ENCODE peak calls at places on chromosomes 6 and 20, in four cellular contexts. One of them, this sample, is unnamed.

GRCh38 chr6:150541587-150541986 is 58.1 kb upstream of the PLEKHG1 start:
- DNase-seq in HCT116: no peak
- DNase-seq in GM12878: no peak
- DNase-seq in H1: no peak
- DNase-seq in this sample: no peak

GRCh38 chr6:43211960-43212359 is 17.3 kb downstream of the DNPH1 start:
- DNase-seq in H1: no peak
- DNase-seq in HCT116: no peak
- DNase-seq in GM12878: no peak
- DNase-seq in this sample: no peak

GRCh38 chr6:111038534-111039252 is 48.6 kb upstream of the SLC16A10 start:
- DNase-seq in GM12878: no peak
- DNase-seq in HCT116: no peak
- DNase-seq in H1: no peak
- DNase-seq in this sample: no peak

GRCh38 chr6:110232456-110232855 is 52.2 kb downstream of the CDC40 start:
- DNase-seq in GM12878: no peak
- DNase-seq in H1: no peak
- DNase-seq in HCT116: no peak
- DNase-seq in this sample: no peak

GRCh38 chr20:18466574-18466893 is 296 bp downstream of the DZANK1 start:
- DNase-seq in H1: no peak
- DNase-seq in GM12878: no peak
- DNase-seq in HCT116: no peak
- DNase-seq in this sample: no peak

GRCh38 chr6:8175046-8175777 is 72.9 kb upstream of the EEF1E1 start:
- DNase-seq in HCT116: no peak
- DNase-seq in GM12878: no peak
- DNase-seq in H1: no peak
- DNase-seq in this sample: no peak

GRCh38 chr6:10847684-10848083 is 9.3 kb upstream of the MAK start:
- DNase-seq in HCT116: no peak
- DNase-seq in GM12878: no peak
- DNase-seq in H1: no peak
- DNase-seq in this sample: peak; percentile 26

GRCh38 chr6:166626177-166627038 is 643 bp downstream of the RPS6KA2 start:
- DNase-seq in GM12878: no peak
- DNase-seq in HCT116: no peak
- DNase-seq in H1: no peak
- DNase-seq in this sample: no peak

GRCh38 chr20:62946918-62947317 is 5.6 kb upstream of the SLC17A9 start:
- DNase-seq in HCT116: no peak
- DNase-seq in H1: no peak
- DNase-seq in GM12878: no peak
- DNase-seq in this sample: no peak

GRCh38 chr20:44069203-44069931 is 117.6 kb downstream of the JPH2 start:
- DNase-seq in HCT116: no peak
- DNase-seq in H1: no peak
- DNase-seq in GM12878: peak; percentile 57
- DNase-seq in this sample: no peak

GRCh38 chr6:147774856-147775255 is 266.4 kb downstream of the SAMD5 start:
- DNase-seq in H1: peak; percentile 7
- DNase-seq in HCT116: no peak
- DNase-seq in GM12878: no peak
- DNase-seq in this sample: no peak

GRCh38 chr20:34037767-34038166 is 44.1 kb downstream of the RALY start:
- DNase-seq in GM12878: no peak
- DNase-seq in H1: no peak
- DNase-seq in HCT116: no peak
- DNase-seq in this sample: no peak

GRCh38 chr20:25019381-25020155 is 27.0 kb upstream of the APMAP start:
- DNase-seq in H1: no peak
- DNase-seq in HCT116: no peak
- DNase-seq in GM12878: no peak
- DNase-seq in this sample: no peak

GRCh38 chr6:153146413-153146812 is 15.3 kb upstream of the RGS17 start:
- DNase-seq in H1: no peak
- DNase-seq in HCT116: no peak
- DNase-seq in GM12878: no peak
- DNase-seq in this sample: no peak

GRCh38 chr6:144278659-144279314 is 6.3 kb upstream of the UTRN start:
- DNase-seq in HCT116: no peak
- DNase-seq in GM12878: no peak
- DNase-seq in H1: no peak
- DNase-seq in this sample: no peak

GRCh38 chr6:75409928-75410327 is 83.7 kb downstream of the FILIP1 start:
- DNase-seq in HCT116: no peak
- DNase-seq in H1: no peak
- DNase-seq in GM12878: no peak
- DNase-seq in this sample: no peak

GRCh38 chr6:153231048-153231635 is 100.1 kb upstream of the RGS17 start:
- DNase-seq in HCT116: peak; percentile 52
- DNase-seq in H1: peak; percentile 58
- DNase-seq in GM12878: no peak
- DNase-seq in this sample: no peak

GRCh38 chr20:24771651-24772061 is 177.4 kb upstream of the CST7 start:
- DNase-seq in HCT116: no peak
- DNase-seq in H1: no peak
- DNase-seq in GM12878: no peak
- DNase-seq in this sample: no peak

GRCh38 chr6:170459451-170459850 is 93.7 kb downstream of the PSMB1 start:
- DNase-seq in GM12878: peak; percentile 23
- DNase-seq in HCT116: no peak
- DNase-seq in H1: no peak
- DNase-seq in this sample: no peak

GRCh38 chr20:63136296-63136695 is 79.6 kb downstream of the YTHDF1 start:
- DNase-seq in GM12878: no peak
- DNase-seq in HCT116: no peak
- DNase-seq in H1: no peak
- DNase-seq in this sample: no peak

GRCh38 chr20:11845311-11845710 is 72.4 kb upstream of the BTBD3 start:
- DNase-seq in H1: no peak
- DNase-seq in HCT116: no peak
- DNase-seq in GM12878: no peak
- DNase-seq in this sample: no peak

GRCh38 chr20:45508068-45508886 is 7.1 kb downstream of the SPINT3 start:
- DNase-seq in GM12878: no peak
- DNase-seq in H1: no peak
- DNase-seq in HCT116: no peak
- DNase-seq in this sample: no peak

GRCh38 chr6:77040566-77041195 is 422.6 kb downstream of the HTR1B start:
- DNase-seq in GM12878: no peak
- DNase-seq in H1: no peak
- DNase-seq in HCT116: no peak
- DNase-seq in this sample: no peak

GRCh38 chr6:1724124-1724523 is 114.4 kb downstream of the FOXC1 start:
- DNase-seq in GM12878: no peak
- DNase-seq in H1: peak; percentile 38
- DNase-seq in HCT116: no peak
- DNase-seq in this sample: no peak

GRCh38 chr6:45473121-45473967 is 95.6 kb upstream of the SUPT3H start:
- DNase-seq in GM12878: no peak
- DNase-seq in HCT116: no peak
- DNase-seq in H1: no peak
- DNase-seq in this sample: no peak
- TF ChIP-seq EGR1 in GM12878: no peak
- TF ChIP-seq EGR1 in HCT116: no peak
- TF ChIP-seq EGR1 in H1: no peak
- TF ChIP-seq EGR1 in this sample: no peak

GRCh38 chr6:25085761-25086160 is 150.0 kb upstream of the RIPOR2 start:
- DNase-seq in H1: no peak
- DNase-seq in GM12878: no peak
- DNase-seq in HCT116: no peak
- DNase-seq in this sample: no peak

GRCh38 chr6:25083784-25084507 is 148.2 kb upstream of the RIPOR2 start:
- DNase-seq in HCT116: no peak
- DNase-seq in H1: no peak
- DNase-seq in GM12878: no peak
- DNase-seq in this sample: no peak

GRCh38 chr6:25088513-25088912 is 152.8 kb upstream of the RIPOR2 start:
- DNase-seq in GM12878: no peak
- DNase-seq in HCT116: no peak
- DNase-seq in H1: no peak
- DNase-seq in this sample: no peak

GRCh38 chr6:25084508-25084833 is 148.7 kb upstream of the RIPOR2 start:
- DNase-seq in GM12878: no peak
- DNase-seq in H1: no peak
- DNase-seq in HCT116: no peak
- DNase-seq in this sample: no peak

DNA sequence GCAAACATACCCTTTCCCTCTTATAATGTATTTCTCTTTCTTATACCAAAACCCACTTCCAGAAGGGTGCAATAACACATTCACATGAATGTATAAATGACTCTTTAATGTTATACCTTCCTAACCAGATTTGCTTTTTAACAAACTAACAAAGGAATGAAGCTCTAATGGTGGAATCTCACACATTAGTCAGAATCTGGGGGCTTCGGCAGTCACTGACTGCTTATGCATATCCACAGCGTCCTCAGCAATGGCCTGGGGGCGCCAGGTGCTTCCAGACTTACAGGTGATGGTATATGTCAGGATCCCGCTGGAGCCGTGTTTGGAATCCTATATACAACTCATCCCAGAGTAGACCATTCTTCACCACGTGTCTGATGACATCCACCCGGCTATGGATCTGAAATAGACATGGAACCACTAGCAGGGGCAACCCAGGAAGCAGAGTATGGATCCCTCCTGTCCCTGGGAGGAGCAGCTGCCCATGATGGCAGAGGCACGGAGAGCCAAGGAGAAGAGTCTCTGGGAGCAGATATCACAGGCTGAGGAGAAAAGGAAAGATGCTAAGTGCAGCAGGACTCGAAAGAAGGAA is 150.8 kb upstream of the RIPOR2 start:
- DNase-seq in H1: no peak
- DNase-seq in HCT116: no peak
- DNase-seq in GM12878: no peak
- DNase-seq in this sample: no peak
- TF ChIP-seq EGR1 in H1: no peak
- TF ChIP-seq EGR1 in HCT116: no peak
- TF ChIP-seq EGR1 in GM12878: no peak
- TF ChIP-seq EGR1 in this sample: no peak

GRCh38 chr20:53750827-53751393 is 157.3 kb upstream of the ZNF217 start:
- DNase-seq in H1: no peak
- DNase-seq in HCT116: no peak
- DNase-seq in GM12878: peak; percentile 69
- DNase-seq in this sample: peak; percentile 28
- TF ChIP-seq EGR1 in H1: no peak
- TF ChIP-seq EGR1 in HCT116: no peak
- TF ChIP-seq EGR1 in GM12878: no peak
- TF ChIP-seq EGR1 in this sample: no peak

DNA sequence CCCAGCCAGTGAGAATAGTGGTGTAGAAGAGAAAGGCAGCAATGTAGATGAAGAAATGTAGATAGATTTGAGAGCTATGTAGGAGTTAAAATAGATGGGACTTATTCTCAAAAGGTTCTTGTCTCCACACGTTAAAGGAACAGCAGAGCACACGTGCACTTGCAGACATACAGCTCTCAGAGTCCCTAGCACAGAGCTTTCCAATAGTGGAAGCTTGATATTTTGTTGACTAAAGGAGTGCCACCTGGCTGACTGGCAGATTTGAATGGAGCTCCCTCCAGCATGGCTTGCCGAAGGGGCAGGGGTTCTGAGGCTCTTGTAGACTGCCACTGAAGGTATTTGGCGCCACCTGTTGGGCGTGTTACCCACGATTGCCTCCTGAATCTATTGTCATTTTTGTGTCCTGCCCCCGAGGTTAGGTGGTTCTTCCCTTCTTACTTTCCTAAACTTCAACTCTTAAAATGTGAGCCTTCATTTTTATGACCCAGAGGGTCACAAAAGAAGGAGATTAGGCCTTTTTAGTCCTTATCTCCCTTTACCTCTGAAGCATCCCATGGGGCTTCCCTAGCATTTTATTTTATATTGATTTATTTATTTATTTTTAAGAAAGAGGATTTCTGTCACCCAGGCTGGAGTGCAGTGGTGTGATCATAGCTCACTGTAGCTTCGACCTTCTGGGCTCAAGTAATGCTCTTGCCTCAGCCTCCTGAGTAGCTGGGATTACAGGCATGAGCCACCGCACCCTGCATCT is 16.4 kb downstream of the BRD2 start:
- DNase-seq in HCT116: peak; percentile 77
- DNase-seq in H1: peak; percentile 60
- DNase-seq in GM12878: no peak
- DNase-seq in this sample: peak; percentile 93
- TF ChIP-seq EGR1 in HCT116: no peak
- TF ChIP-seq EGR1 in H1: no peak
- TF ChIP-seq EGR1 in GM12878: no peak
- TF ChIP-seq EGR1 in this sample: no peak

GRCh38 chr20:57888591-57888990 is 178.8 kb upstream of the PMEPA1 start:
- DNase-seq in HCT116: no peak
- DNase-seq in GM12878: no peak
- DNase-seq in H1: no peak
- DNase-seq in this sample: no peak

GRCh38 chr20:57892471-57892870 is 182.7 kb upstream of the PMEPA1 start:
- DNase-seq in H1: no peak
- DNase-seq in HCT116: no peak
- DNase-seq in GM12878: no peak
- DNase-seq in this sample: no peak

GRCh38 chr20:57893364-57894001 is 183.7 kb upstream of the PMEPA1 start:
- DNase-seq in H1: no peak
- DNase-seq in GM12878: no peak
- DNase-seq in HCT116: no peak
- DNase-seq in this sample: no peak

GRCh38 chr20:57890254-57890800 is 180.5 kb upstream of the PMEPA1 start:
- DNase-seq in GM12878: no peak
- DNase-seq in HCT116: no peak
- DNase-seq in H1: no peak
- DNase-seq in this sample: no peak

DNA sequence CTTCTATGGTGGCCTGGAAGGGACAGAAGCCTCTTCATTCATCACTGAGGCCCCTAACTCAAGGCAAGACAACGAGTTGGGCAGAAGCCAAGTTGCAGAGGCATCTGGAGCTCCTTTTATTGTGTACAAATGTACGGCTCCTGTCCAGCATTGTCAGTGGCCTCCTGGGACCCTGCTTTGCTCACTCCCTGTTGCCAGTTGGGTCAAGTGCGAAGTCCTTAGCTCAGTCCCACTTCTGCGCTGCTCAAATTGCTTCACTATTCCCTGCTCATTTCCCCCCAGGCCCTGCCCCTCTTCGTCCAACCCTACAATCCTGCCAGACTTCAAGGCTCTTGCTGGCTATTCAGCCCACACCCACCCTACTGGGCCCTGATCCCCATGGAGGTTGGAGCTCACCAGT is 181.3 kb upstream of the PMEPA1 start:
- DNase-seq in H1: no peak
- DNase-seq in HCT116: no peak
- DNase-seq in GM12878: no peak
- DNase-seq in this sample: no peak
- TF ChIP-seq EGR1 in H1: no peak
- TF ChIP-seq EGR1 in HCT116: no peak
- TF ChIP-seq EGR1 in GM12878: no peak
- TF ChIP-seq EGR1 in this sample: no peak

GRCh38 chr6:85429346-85429745 is 20.5 kb upstream of the NT5E start:
- DNase-seq in H1: no peak
- DNase-seq in GM12878: no peak
- DNase-seq in HCT116: no peak
- DNase-seq in this sample: no peak
- TF ChIP-seq EGR1 in H1: no peak
- TF ChIP-seq EGR1 in GM12878: no peak
- TF ChIP-seq EGR1 in HCT116: no peak
- TF ChIP-seq EGR1 in this sample: no peak

GRCh38 chr6:16055852-16056251 is 73.0 kb upstream of the MYLIP start:
- DNase-seq in HCT116: no peak
- DNase-seq in GM12878: no peak
- DNase-seq in H1: no peak
- DNase-seq in this sample: no peak
- TF ChIP-seq EGR1 in HCT116: no peak
- TF ChIP-seq EGR1 in GM12878: no peak
- TF ChIP-seq EGR1 in H1: no peak
- TF ChIP-seq EGR1 in this sample: no peak